ENCODE peak calls at places on chromosomes 2 and 18, in six cellular contexts. N is neural progenitor cell, L is hepatocyte, D is GM23248, A is HCT116, I is PC-3. T is an unnamed sample.

GRCh38 chr2:144357623-144358400 is 162.1 kb downstream of the ZEB2 start:
- DNase-seq in A (peak; percentile 72), L (peak; percentile 50), N (no peak), I (peak; percentile 90), D (peak; percentile 97), T (peak; percentile 70)

GRCh38 chr2:230794472-230794871 is 70.3 kb upstream of the ITM2C start:
- DNase-seq in D (no peak), N (no peak), I (peak; percentile 43), L (peak; percentile 38), A (no peak), T (no peak)

GRCh38 chr2:85854166-85854509 is 34.7 kb downstream of the ST3GAL5 start:
- DNase-seq in N (no peak), D (no peak), I (no peak), L (no peak), A (no peak), T (no peak)

GRCh38 chr18:44700652-44701051 is 20.0 kb downstream of the SETBP1 start:
- DNase-seq in N (no peak), L (peak; percentile 37), D (peak; percentile 39), I (no peak), A (no peak), T (no peak)

GRCh38 chr2:28224648-28225471 is 167.8 kb upstream of the FOSL2 start:
- DNase-seq in N (peak; percentile 7), L (peak; percentile 24), D (peak; percentile 82), I (peak; percentile 15), A (no peak), T (no peak)

GRCh38 chr18:35075132-35075531 is 33.9 kb downstream of the MAPRE2 start:
- DNase-seq in D (no peak), A (no peak), N (no peak), L (no peak), I (no peak), T (no peak)

GRCh38 chr18:2913398-2914005 is 66.7 kb downstream of the EMILIN2 start:
- DNase-seq in N (no peak), I (no peak), A (no peak), L (no peak), D (no peak), T (no peak)

GRCh38 chr2:132798334-132798733 is 128.3 kb upstream of the LYPD1 start:
- DNase-seq in A (no peak), L (no peak), D (no peak), N (no peak), I (no peak), T (no peak)

GRCh38 chr2:199370150-199370780 is 87.5 kb downstream of the SATB2 start:
- DNase-seq in A (no peak), I (peak; percentile 72), L (no peak), D (peak; percentile 68), N (no peak), T (no peak)

GRCh38 chr2:74819702-74820101 is 14.2 kb upstream of the HK2 start:
- DNase-seq in A (no peak), I (no peak), N (no peak), L (no peak), D (no peak), T (no peak)

GRCh38 chr2:177916342-177916741 is 156.2 kb downstream of the PDE11A start:
- DNase-seq in A (no peak), N (no peak), L (no peak), D (no peak), I (no peak), T (no peak)

GRCh38 chr2:189751080-189751658 is 11.4 kb downstream of the OSGEPL1 start:
- DNase-seq in A (peak; percentile 15), I (peak; percentile 67), N (peak; percentile 56), D (peak; percentile 59), L (peak; percentile 47), T (peak; percentile 36)

GRCh38 chr18:49520661-49521145 is 33.7 kb upstream of the C18orf32 start:
- DNase-seq in L (no peak), I (peak; percentile 41), A (no peak), N (peak; percentile 60), D (peak; percentile 13), T (no peak)

GRCh38 chr2:185208261-185208660 is 530.3 kb upstream of the FSIP2 start:
- DNase-seq in N (peak; percentile 75), D (no peak), L (peak; percentile 73), I (peak; percentile 70), A (peak; percentile 45), T (no peak)

GRCh38 chr18:74063023-74063422 is 84.6 kb downstream of the FBXO15 start:
- DNase-seq in D (no peak), N (no peak), I (peak; percentile 11), L (no peak), A (no peak), T (no peak)

GRCh38 chr2:216606551-216607527 is 26.4 kb upstream of the IGFBP2 start:
- DNase-seq in L (peak; percentile 46), D (no peak), N (peak; percentile 86), I (no peak), A (no peak), T (no peak)

GRCh38 chr2:200259577-200259957 is 46.9 kb upstream of the SPATS2L start:
- DNase-seq in A (no peak), N (no peak), D (no peak), L (peak; percentile 25), I (peak; percentile 97), T (no peak)

GRCh38 chr2:239424337-239425045 is 23.7 kb upstream of the HDAC4 start:
- DNase-seq in A (no peak), D (no peak), L (no peak), I (no peak), N (no peak), T (no peak)

GRCh38 chr2:68766378-68766845 is 31.8 kb downstream of the ARHGAP25 start:
- DNase-seq in A (no peak), D (no peak), L (peak; percentile 66), I (no peak), N (no peak), T (peak; percentile 84)

GRCh38 chr18:23897293-23897692 is 117.3 kb upstream of the TTC39C start:
- DNase-seq in D (no peak), L (no peak), I (no peak), A (no peak), N (no peak), T (no peak)

GRCh38 chr2:67689186-67689585 is 292.1 kb downstream of the ETAA1 start:
- DNase-seq in L (no peak), A (no peak), D (no peak), N (no peak), I (no peak), T (no peak)

GRCh38 chr2:216654528-216655052 is 21.4 kb downstream of the IGFBP2 start:
- DNase-seq in D (no peak), N (no peak), A (no peak), L (no peak), I (no peak), T (no peak)

GRCh38 chr2:190634381-190634780 is 14.5 kb upstream of the NAB1 start:
- DNase-seq in L (no peak), A (no peak), I (no peak), N (no peak), D (peak; percentile 93), T (no peak)

GRCh38 chr2:149613712-149614111 is 26.1 kb upstream of the MMADHC start:
- DNase-seq in A (no peak), D (peak; percentile 44), I (no peak), N (no peak), L (no peak), T (no peak)

DNA sequence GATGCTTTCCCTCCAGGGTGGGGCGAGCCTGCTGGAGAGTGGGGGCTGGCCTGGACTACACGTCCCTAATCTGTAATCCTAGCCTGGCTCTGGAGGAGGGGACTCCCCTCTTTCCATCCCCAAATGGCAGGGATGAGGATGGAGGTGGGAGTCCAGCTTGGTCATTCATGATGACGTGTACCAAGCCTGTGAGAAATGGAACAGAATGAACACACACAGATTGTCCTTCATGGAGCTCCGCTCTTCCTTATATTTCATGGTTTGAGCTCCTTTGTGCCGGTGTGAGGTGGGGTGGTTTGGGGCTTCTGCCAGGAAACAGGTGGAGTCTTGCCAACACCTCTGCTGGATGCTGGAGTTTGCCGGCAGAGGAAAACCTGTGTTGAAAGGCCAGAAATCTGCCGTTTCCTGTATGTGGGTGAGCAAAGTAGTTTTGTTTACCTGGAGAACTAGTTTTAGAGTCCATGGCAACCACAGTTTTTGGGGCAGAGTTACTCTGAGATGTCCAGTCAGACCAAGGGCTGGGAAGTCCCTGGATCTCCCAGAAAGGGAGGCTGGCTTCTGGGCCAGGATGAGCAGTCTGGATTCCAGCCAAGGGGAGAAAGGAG is 417.6 kb upstream of the MEX3C start:
- DNase-seq in L (peak; percentile 63), N (no peak), I (peak; percentile 55), D (no peak), A (no peak), T (no peak)
- TF ChIP-seq EZH2phosphoT487 in L (no peak), N (no peak), I (no peak), D (no peak), A (no peak), T (no peak)

GRCh38 chr2:134431837-134432437 is 178.1 kb downstream of the MGAT5 start:
- DNase-seq in A (no peak), L (no peak), D (peak; percentile 58), N (peak; percentile 29), I (peak; percentile 71), T (no peak)

GRCh38 chr2:134425723-134426496 is 172.0 kb downstream of the MGAT5 start:
- DNase-seq in D (no peak), I (peak; percentile 51), A (no peak), L (no peak), N (no peak), T (no peak)

GRCh38 chr2:134421556-134422328 is 167.9 kb downstream of the MGAT5 start:
- DNase-seq in A (no peak), L (no peak), N (no peak), I (no peak), D (peak; percentile 23), T (no peak)

GRCh38 chr2:134429886-134430285 is 176.0 kb downstream of the MGAT5 start:
- DNase-seq in N (no peak), L (no peak), D (no peak), A (no peak), I (no peak), T (no peak)

GRCh38 chr2:134426721-134427120 is 172.8 kb downstream of the MGAT5 start:
- DNase-seq in N (no peak), A (no peak), I (no peak), D (no peak), L (no peak), T (no peak)
- H3K4me2 ChIP-seq in N (no peak overlapping the region), A (no peak overlapping the region), I (no peak overlapping the region), D (no peak overlapping the region), L (no peak overlapping the region), T (no peak overlapping the region)

DNA sequence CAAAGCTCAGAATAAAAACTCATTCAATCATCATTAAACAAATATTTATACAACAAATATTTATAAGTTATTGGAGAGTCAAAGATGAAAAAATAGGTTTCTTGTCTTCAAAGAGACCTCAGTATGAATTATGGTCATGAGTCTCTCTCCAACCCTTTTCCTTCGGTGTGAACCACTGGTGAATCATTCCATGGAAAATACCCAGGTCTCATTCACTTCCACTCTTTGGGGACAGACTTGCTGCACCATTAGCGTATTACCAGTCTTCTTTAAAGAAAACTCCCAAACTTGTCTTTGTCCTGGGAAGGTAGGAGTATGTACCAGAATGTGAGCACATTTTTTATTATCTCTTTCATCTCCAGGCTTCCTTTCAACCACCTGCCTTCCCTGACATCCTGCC is 257.4 kb upstream of the RBMS1 start:
- DNase-seq in I (peak; percentile 96), N (no peak), D (peak; percentile 72), L (no peak), A (no peak), T (no peak)
- TF ChIP-seq EZH2phosphoT487 in I (no peak), N (no peak), D (no peak), L (no peak), A (no peak), T (no peak)

DNA sequence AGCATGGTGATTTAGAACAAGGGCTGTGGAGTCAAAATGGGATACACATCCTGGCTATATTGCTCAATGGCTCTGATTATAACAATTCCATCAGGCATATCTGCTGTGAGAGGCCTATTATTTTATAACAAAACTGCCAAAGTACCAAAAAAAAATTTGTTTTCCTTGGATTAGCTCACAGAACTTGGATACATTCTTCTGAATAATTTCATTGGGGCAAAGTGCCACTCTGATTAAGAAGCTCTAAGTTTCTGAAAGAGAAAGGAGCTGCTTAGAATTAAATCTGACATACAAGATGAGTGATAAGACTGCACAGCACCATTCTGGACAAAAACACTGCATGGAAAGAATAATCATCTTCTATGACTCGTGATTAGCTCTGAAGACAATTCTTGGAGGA is 85.7 kb downstream of the SMC6 start:
- DNase-seq in L (no peak), N (no peak), D (no peak), A (no peak), I (no peak), T (no peak)
- H3K4me2 ChIP-seq in L (no peak overlapping the region), N (no peak overlapping the region), D (no peak overlapping the region), A (no peak overlapping the region), I (no peak overlapping the region), T (no peak overlapping the region)

T was measured in MM.1S.